ENCODE peak calls at places on chromosomes 5 and 9, in four cellular contexts. D is fibroblast of lung, E is GM13977, S is fibroblast of pulmonary artery. L is an unnamed sample.

GRCh38 chr9:108290839-108291585 is 564.8 kb downstream of the ACTL7B start:
- DNase-seq in D (no peak), E (no peak), S (no peak), L (no peak)

GRCh38 chr9:121699271-121700164 is 48.1 kb downstream of the DAB2IP start:
- DNase-seq in D (peak), E (peak), S (peak), L (no peak)

GRCh38 chr5:32852535-32852934 is 141.4 kb downstream of the NPR3 start:
- DNase-seq in D (peak), E (no peak), S (peak), L (no peak)

GRCh38 chr5:161549106-161549505 is 2.6 kb upstream of the GABRB2 start:
- DNase-seq in D (peak), E (peak), S (no peak), L (no peak)

GRCh38 chr9:88808019-88808656 is 183.1 kb upstream of the S1PR3 start:
- DNase-seq in D (no peak), E (no peak), S (peak), L (no peak)

GRCh38 chr9:90508940-90509339 is 133.7 kb downstream of the DIRAS2 start:
- DNase-seq in D (peak), E (no peak), S (no peak), L (no peak)

GRCh38 chr5:157603333-157604190 is 28.0 kb upstream of the ADAM19 start:
- DNase-seq in D (peak), E (no peak), S (peak), L (peak)

GRCh38 chr5:72453260-72453775 is 53.9 kb downstream of the ZNF366 start:
- DNase-seq in D (no peak), E (no peak), S (no peak), L (no peak)

GRCh38 chr9:91138760-91139159 is 223.0 kb downstream of the AUH start:
- DNase-seq in D (peak), E (no peak), S (no peak), L (no peak)

DNA sequence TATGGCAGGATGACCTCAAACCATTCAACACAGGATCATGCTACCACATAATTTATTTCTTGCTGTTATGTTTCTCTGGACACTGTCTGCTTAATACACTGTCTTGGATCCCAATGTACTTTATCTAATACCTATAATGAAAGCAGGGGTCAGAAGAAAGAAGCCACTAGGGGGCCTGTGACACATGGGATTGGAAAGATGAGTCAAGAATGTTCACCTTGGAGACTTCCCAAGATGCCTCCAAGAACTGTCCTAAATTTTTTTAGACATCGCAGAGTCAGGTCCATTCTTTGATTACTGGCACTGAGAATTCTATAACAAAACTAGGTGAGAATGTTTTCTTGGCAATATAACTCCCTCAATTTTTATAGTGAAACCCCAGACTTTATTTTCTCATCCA is 305.8 kb upstream of the SMARCA2 start:
- DNase-seq in D (no peak), E (peak), S (no peak), L (no peak)
- TF ChIP-seq CTCF in D (no peak), E (peak), S (peak), L (no peak)

GRCh38 chr9:9998491-9999287 is 614.1 kb downstream of the PTPRD start:
- DNase-seq in D (no peak), E (no peak), S (no peak), L (no peak)
- TF ChIP-seq CTCF in D (peak), E (no peak), S (no peak), L (peak)

GRCh38 chr5:95262933-95263660 is 21.8 kb downstream of the MCTP1 start:
- DNase-seq in D (no peak), E (no peak), S (no peak), L (no peak)

GRCh38 chr5:95261369-95262175 is 23.3 kb downstream of the MCTP1 start:
- DNase-seq in D (peak), E (no peak), S (peak), L (peak)
- TF ChIP-seq CTCF in D (peak), E (peak), S (peak), L (peak)

GRCh38 chr5:168467755-168468280 is 18.5 kb upstream of the RARS1 start:
- DNase-seq in D (no peak), E (no peak), S (no peak), L (no peak)

GRCh38 chr5:168477060-168477459 is 9.2 kb upstream of the RARS1 start:
- DNase-seq in D (peak), E (no peak), S (peak), L (no peak)

GRCh38 chr5:168468836-168469235 is 17.4 kb upstream of the RARS1 start:
- DNase-seq in D (peak), E (no peak), S (peak), L (no peak)

GRCh38 chr5:168471785-168472184 is 14.5 kb upstream of the RARS1 start:
- DNase-seq in D (peak), E (no peak), S (no peak), L (no peak)

DNA sequence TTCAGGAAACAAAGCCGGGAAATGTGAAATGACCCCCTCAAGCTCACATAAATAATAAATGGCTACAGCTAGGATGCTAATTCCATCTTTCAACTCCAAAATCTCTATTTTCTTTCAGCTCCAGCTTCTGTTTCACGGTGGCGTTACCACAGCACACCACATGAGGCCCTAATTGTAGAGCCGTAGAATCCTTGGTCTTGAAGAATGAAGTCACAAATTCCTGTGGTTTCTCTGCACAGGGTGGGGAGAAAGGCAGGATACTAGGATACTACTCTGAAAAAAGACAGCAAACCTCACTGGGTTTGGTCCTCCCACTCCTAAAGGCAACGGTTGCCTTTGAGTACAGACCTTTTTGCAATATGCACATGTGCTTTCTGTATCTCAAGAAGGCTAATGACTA is 13.9 kb upstream of the RARS1 start:
- DNase-seq in D (peak), E (no peak), S (peak), L (no peak)
- TF ChIP-seq CTCF in D (peak), E (no peak), S (peak), L (no peak)

DNA sequence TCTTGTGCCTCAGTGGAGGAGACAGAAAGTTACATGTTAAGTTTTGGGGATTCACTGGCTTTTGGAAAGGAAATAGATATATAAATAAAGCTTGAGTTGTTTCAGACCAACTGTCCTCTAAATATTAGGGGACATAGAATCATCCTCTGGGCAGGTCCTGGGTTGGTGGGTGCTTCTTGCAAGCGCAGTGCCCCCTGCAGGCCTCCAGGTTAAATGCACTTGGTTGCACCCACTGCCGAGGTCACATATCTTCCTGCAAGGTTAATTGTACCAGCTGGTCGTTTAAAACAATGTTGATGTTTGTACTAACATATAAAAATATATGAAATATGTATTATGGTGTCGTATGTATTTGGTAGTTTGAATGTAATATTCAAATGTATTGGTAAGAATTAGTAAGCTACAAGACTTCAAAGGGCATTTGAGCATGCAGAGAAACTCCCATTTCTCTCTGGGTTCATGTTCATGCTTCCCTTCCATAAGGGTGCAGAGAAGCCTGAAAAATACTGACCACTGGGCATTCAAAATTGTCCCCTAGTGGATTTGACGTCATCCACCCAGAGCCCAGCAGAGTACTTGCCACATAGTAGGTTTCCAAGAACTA is 87.0 kb downstream of the ZNF618 start:
- DNase-seq in D (peak), E (peak), S (peak), L (peak)
- TF ChIP-seq CTCF in D (peak), E (peak), S (peak), L (peak)

GRCh38 chr9:124450241-124450924 is at the start of gene ADGRD2:
- DNase-seq in D (peak), E (peak), S (peak), L (no peak)

GRCh38 chr9:124448019-124448418 is 2.2 kb upstream of the ADGRD2 start:
- DNase-seq in D (no peak), E (no peak), S (no peak), L (no peak)

GRCh38 chr9:124449381-124450151 is 685 bp upstream of the ADGRD2 start:
- DNase-seq in D (no peak), E (peak), S (no peak), L (no peak)

GRCh38 chr9:124444166-124444565 is 6.1 kb upstream of the ADGRD2 start:
- DNase-seq in D (no peak), E (no peak), S (no peak), L (no peak)

DNA sequence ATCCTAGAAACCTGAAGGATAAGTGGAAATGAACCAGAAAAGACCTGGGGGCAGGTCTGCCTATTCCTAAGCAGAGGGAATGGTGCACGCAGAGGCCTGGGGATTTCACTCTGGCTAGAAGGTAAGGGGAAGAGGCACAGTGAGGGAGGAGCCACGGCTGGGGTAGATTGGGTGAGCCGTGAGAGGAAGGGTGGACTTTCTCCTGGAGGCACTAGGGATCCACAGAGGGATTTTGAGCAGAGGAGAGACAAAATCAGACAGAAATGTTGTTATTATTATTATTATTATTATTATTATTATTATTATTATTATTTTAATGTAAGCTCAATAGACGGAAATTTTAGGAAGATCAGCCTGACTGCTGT is 3.0 kb upstream of the ADGRD2 start:
- DNase-seq in D (no peak), E (no peak), S (no peak), L (no peak)
- TF ChIP-seq CTCF in D (no peak), E (no peak), S (no peak), L (no peak)

GRCh38 chr9:93452710-93453046 is 703 bp downstream of the FAM120AOS start:
- DNase-seq in D (no peak), E (no peak), S (no peak), L (no peak)

GRCh38 chr9:93450817-93451761 is at the start of gene FAM120A:
- DNase-seq in D (peak), E (peak), S (peak), L (peak)

GRCh38 chr9:93453047-93453914 is at the start of gene FAM120AOS:
- DNase-seq in D (peak), E (peak), S (peak), L (peak)

GRCh38 chr9:93456022-93456421 is 2.6 kb upstream of the FAM120AOS start:
- DNase-seq in D (no peak), E (no peak), S (no peak), L (no peak)

DNA sequence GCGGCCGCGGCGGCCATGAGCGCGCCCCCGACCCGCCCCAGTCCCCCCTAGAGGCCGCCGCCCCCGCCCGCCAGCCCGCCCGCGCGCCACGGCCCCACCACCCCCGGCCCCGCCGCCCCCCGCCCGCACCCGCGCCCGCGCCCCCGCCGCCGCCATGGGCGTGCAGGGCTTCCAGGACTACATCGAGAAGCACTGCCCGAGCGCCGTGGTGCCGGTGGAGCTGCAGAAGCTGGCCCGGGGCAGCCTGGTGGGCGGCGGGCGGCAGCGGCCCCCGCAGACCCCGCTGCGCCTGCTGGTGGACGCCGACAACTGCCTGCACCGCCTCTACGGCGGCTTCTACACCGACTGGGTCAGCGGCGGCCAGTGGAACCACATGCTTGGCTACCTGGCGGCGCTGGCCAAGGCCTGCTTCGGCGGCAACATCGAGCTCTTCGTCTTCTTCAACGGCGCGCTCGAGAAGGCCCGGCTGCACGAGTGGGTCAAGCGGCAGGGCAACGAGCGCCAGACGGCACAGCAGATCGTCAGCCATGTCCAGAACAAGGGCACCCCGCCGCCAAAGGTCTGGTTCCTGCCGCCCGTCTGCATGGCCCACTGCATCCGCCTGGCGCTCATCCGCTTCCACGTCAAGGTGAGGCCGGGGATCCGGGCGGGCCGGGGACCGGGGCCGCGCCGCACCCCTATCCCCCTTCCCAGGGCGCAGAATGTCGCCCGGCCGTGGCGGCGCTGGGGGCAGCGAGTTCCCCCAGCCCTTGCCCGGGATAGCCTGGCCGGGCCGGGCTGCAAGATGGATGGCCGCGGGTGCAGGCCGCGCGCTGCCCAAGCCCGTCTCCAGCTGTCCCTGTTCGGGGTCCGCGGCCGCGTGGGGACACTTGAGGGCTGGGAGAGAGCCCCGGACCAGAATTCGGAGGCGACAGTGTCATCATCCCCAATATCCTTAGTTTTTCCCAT is 551 bp downstream of the FAM120A start:
- DNase-seq in D (peak), E (peak), S (peak), L (peak)
- TF ChIP-seq CTCF in D (no peak), E (no peak), S (no peak), L (no peak)

GRCh38 chr5:152529456-152529855 is 124.4 kb upstream of the NMUR2 start:
- DNase-seq in D (no peak), E (no peak), S (no peak), L (no peak)

GRCh38 chr5:152527358-152528048 is 122.4 kb upstream of the NMUR2 start:
- DNase-seq in D (no peak), E (no peak), S (no peak), L (no peak)

GRCh38 chr5:152532714-152533113 is 127.6 kb upstream of the NMUR2 start:
- DNase-seq in D (peak), E (no peak), S (peak), L (no peak)
- TF ChIP-seq CTCF in D (peak), E (peak), S (peak), L (peak)